ENCODE peak calls at places on chromosomes 13 and 19, in five cellular contexts. J, B, A, E and H are unnamed samples.

GRCh38 chr13:23547000-23547590 is 23.1 kb upstream of the TNFRSF19 start:
- DNase-seq in J (no peak), B (no peak), A (peak), E (no peak), H (no peak)

GRCh38 chr13:26946675-26947342 is 186.2 kb upstream of the GPR12 start:
- DNase-seq in J (no peak), B (no peak), A (no peak), E (no peak), H (no peak)

GRCh38 chr13:54383604-54384003 is 1355.0 kb downstream of the OLFM4 start:
- DNase-seq in J (no peak), B (no peak), A (no peak), E (no peak), H (no peak)

GRCh38 chr13:112905086-112905485 is 63.9 kb upstream of the MCF2L start:
- DNase-seq in J (no peak), B (no peak), A (no peak), E (no peak), H (peak)

GRCh38 chr19:6519289-6519688 is 11.5 kb upstream of the TNFSF9 start:
- DNase-seq in J (no peak), B (no peak), A (no peak), E (no peak), H (no peak)

GRCh38 chr19:48292798-48293197 is 22.9 kb downstream of the ZNF114 start:
- DNase-seq in J (no peak), B (no peak), A (no peak), E (no peak), H (no peak)

GRCh38 chr13:111503376-111503775 is 182.9 kb downstream of the TEX29 start:
- DNase-seq in J (no peak), B (no peak), A (no peak), E (no peak), H (no peak)

GRCh38 chr13:86282450-86282849 is 483.2 kb upstream of the SLITRK6 start:
- DNase-seq in J (no peak), B (no peak), A (no peak), E (no peak), H (no peak)

GRCh38 chr13:45104294-45104693 is 16.0 kb upstream of the GTF2F2 start:
- DNase-seq in J (no peak), B (no peak), A (no peak), E (no peak), H (no peak)

GRCh38 chr13:26445092-26445491 is 112.4 kb upstream of the WASF3 start:
- DNase-seq in J (no peak), B (no peak), A (no peak), E (no peak), H (no peak)

GRCh38 chr19:34962945-34963530 is 991 bp downstream of the ZNF792 start:
- DNase-seq in J (no peak), B (no peak), A (no peak), E (no peak), H (no peak)

GRCh38 chr13:95536629-95537241 is 15.8 kb upstream of the CLDN10 start:
- DNase-seq in J (no peak), B (no peak), A (no peak), E (no peak), H (no peak)

GRCh38 chr19:6861683-6862286 is 25.6 kb upstream of the ADGRE1 start:
- DNase-seq in J (no peak), B (no peak), A (no peak), E (no peak), H (no peak)

GRCh38 chr13:77811981-77812380 is 106.7 kb downstream of the EDNRB start:
- DNase-seq in J (no peak), B (no peak), A (no peak), E (no peak), H (no peak)

GRCh38 chr19:33603377-33603776 is 18.4 kb upstream of the CHST8 start:
- DNase-seq in J (no peak), B (no peak), A (no peak), E (no peak), H (no peak)

GRCh38 chr13:101916108-101916757 is 463.8 kb downstream of the ITGBL1 start:
- DNase-seq in J (no peak), B (no peak), A (no peak), E (no peak), H (no peak)

GRCh38 chr19:49555600-49556411 is 24.6 kb downstream of the NOSIP start:
- DNase-seq in J (no peak), B (peak), A (no peak), E (no peak), H (no peak)

GRCh38 chr19:33376423-33376822 is 2.9 kb downstream of the CEBPG start:
- DNase-seq in J (no peak), B (no peak), A (peak), E (no peak), H (peak)

GRCh38 chr19:3075605-3076431 is 13.5 kb upstream of the TLE5 start:
- DNase-seq in J (peak), B (peak), A (no peak), E (peak), H (no peak)

GRCh38 chr13:40438999-40439797 is 227.2 kb downstream of the FOXO1 start:
- DNase-seq in J (no peak), B (no peak), A (peak), E (no peak), H (no peak)